ENCODE peak calls at places on chromosomes 5 and 9, in eight cellular contexts. One of them, this sample, is unnamed.

GRCh38 chr5:158878227-158878626 is 221.5 kb downstream of the EBF1 start:
- DNase-seq in neural progenitor cell: no peak
- DNase-seq in HFF-Myc: no peak
- DNase-seq in BE2C: no peak
- DNase-seq in fibroblast of mammary gland: no peak
- DNase-seq in adrenal gland: no peak
- DNase-seq in mucosa of descending colon: no peak
- DNase-seq in body of pancreas: no peak
- DNase-seq in this sample: no peak

GRCh38 chr9:88950341-88951141 is 40.7 kb upstream of the S1PR3 start:
- DNase-seq in body of pancreas: no peak
- DNase-seq in HFF-Myc: peak; percentile 61
- DNase-seq in BE2C: no peak
- DNase-seq in mucosa of descending colon: no peak
- DNase-seq in adrenal gland: no peak
- DNase-seq in fibroblast of mammary gland: peak; percentile 91
- DNase-seq in neural progenitor cell: peak; percentile 22
- DNase-seq in this sample: no peak

GRCh38 chr5:122093861-122094650 is 16.0 kb upstream of the LOX start:
- DNase-seq in adrenal gland: no peak
- DNase-seq in BE2C: no peak
- DNase-seq in fibroblast of mammary gland: peak; percentile 51
- DNase-seq in body of pancreas: no peak
- DNase-seq in neural progenitor cell: no peak
- DNase-seq in mucosa of descending colon: no peak
- DNase-seq in HFF-Myc: no peak
- DNase-seq in this sample: no peak

GRCh38 chr5:113311301-113311700 is 123.5 kb downstream of the TSSK1B start:
- DNase-seq in mucosa of descending colon: no peak
- DNase-seq in neural progenitor cell: no peak
- DNase-seq in HFF-Myc: no peak
- DNase-seq in fibroblast of mammary gland: peak; percentile 8
- DNase-seq in BE2C: peak; percentile 31
- DNase-seq in adrenal gland: no peak
- DNase-seq in body of pancreas: no peak
- DNase-seq in this sample: no peak

GRCh38 chr9:110426052-110426709 is 88.5 kb upstream of the TXNDC8 start:
- DNase-seq in fibroblast of mammary gland: peak; percentile 48
- DNase-seq in BE2C: no peak
- DNase-seq in neural progenitor cell: no peak
- DNase-seq in body of pancreas: no peak
- DNase-seq in HFF-Myc: no peak
- DNase-seq in mucosa of descending colon: no peak
- DNase-seq in adrenal gland: no peak
- DNase-seq in this sample: no peak

GRCh38 chr5:145586664-145587307 is 248.4 kb downstream of the PRELID2 start:
- DNase-seq in mucosa of descending colon: no peak
- DNase-seq in BE2C: no peak
- DNase-seq in adrenal gland: no peak
- DNase-seq in HFF-Myc: no peak
- DNase-seq in body of pancreas: no peak
- DNase-seq in neural progenitor cell: no peak
- DNase-seq in fibroblast of mammary gland: no peak
- DNase-seq in this sample: no peak

GRCh38 chr9:19988281-19988680 is 199.4 kb upstream of the SLC24A2 start:
- DNase-seq in body of pancreas: no peak
- DNase-seq in mucosa of descending colon: no peak
- DNase-seq in neural progenitor cell: peak; percentile 81
- DNase-seq in HFF-Myc: no peak
- DNase-seq in BE2C: no peak
- DNase-seq in adrenal gland: no peak
- DNase-seq in fibroblast of mammary gland: no peak
- DNase-seq in this sample: no peak

GRCh38 chr9:98288876-98289275 is 33.4 kb upstream of the TBC1D2 start:
- DNase-seq in neural progenitor cell: no peak
- DNase-seq in adrenal gland: no peak
- DNase-seq in BE2C: no peak
- DNase-seq in HFF-Myc: no peak
- DNase-seq in body of pancreas: no peak
- DNase-seq in fibroblast of mammary gland: no peak
- DNase-seq in mucosa of descending colon: peak; percentile 61
- DNase-seq in this sample: no peak

GRCh38 chr5:151093476-151093889 is 12.6 kb upstream of the TNIP1 start:
- DNase-seq in neural progenitor cell: no peak
- DNase-seq in mucosa of descending colon: no peak
- DNase-seq in adrenal gland: no peak
- DNase-seq in HFF-Myc: no peak
- DNase-seq in body of pancreas: peak; percentile 63
- DNase-seq in fibroblast of mammary gland: peak; percentile 97
- DNase-seq in BE2C: no peak
- DNase-seq in this sample: no peak

GRCh38 chr5:18761801-18762200 is 1127.5 kb downstream of the TAF11L14 start:
- DNase-seq in HFF-Myc: no peak
- DNase-seq in mucosa of descending colon: no peak
- DNase-seq in body of pancreas: no peak
- DNase-seq in fibroblast of mammary gland: no peak
- DNase-seq in adrenal gland: no peak
- DNase-seq in neural progenitor cell: no peak
- DNase-seq in BE2C: no peak
- DNase-seq in this sample: no peak

GRCh38 chr9:109574061-109574882 is 76.2 kb upstream of the PTPN3 start:
- DNase-seq in neural progenitor cell: peak; percentile 78
- DNase-seq in BE2C: peak; percentile 39
- DNase-seq in body of pancreas: peak; percentile 42
- DNase-seq in fibroblast of mammary gland: peak; percentile 70
- DNase-seq in mucosa of descending colon: peak; percentile 70
- DNase-seq in adrenal gland: peak; percentile 19
- DNase-seq in HFF-Myc: peak; percentile 32
- DNase-seq in this sample: no peak

GRCh38 chr5:179749857-179750508 is 17.4 kb downstream of the MAML1 start:
- DNase-seq in HFF-Myc: no peak
- DNase-seq in adrenal gland: no peak
- DNase-seq in body of pancreas: no peak
- DNase-seq in mucosa of descending colon: no peak
- DNase-seq in fibroblast of mammary gland: no peak
- DNase-seq in BE2C: no peak
- DNase-seq in neural progenitor cell: no peak
- DNase-seq in this sample: no peak

GRCh38 chr9:15211994-15212501 is 95.0 kb downstream of the TTC39B start:
- DNase-seq in mucosa of descending colon: no peak
- DNase-seq in HFF-Myc: no peak
- DNase-seq in neural progenitor cell: no peak
- DNase-seq in body of pancreas: no peak
- DNase-seq in BE2C: no peak
- DNase-seq in fibroblast of mammary gland: peak; percentile 38
- DNase-seq in adrenal gland: no peak
- DNase-seq in this sample: no peak

GRCh38 chr9:15206949-15207696 is 99.9 kb downstream of the TTC39B start:
- DNase-seq in fibroblast of mammary gland: no peak
- DNase-seq in body of pancreas: no peak
- DNase-seq in HFF-Myc: no peak
- DNase-seq in BE2C: no peak
- DNase-seq in adrenal gland: no peak
- DNase-seq in neural progenitor cell: no peak
- DNase-seq in mucosa of descending colon: no peak
- DNase-seq in this sample: no peak

GRCh38 chr9:15213249-15213648 is 93.8 kb downstream of the TTC39B start:
- DNase-seq in neural progenitor cell: no peak
- DNase-seq in BE2C: no peak
- DNase-seq in mucosa of descending colon: no peak
- DNase-seq in body of pancreas: no peak
- DNase-seq in adrenal gland: no peak
- DNase-seq in HFF-Myc: no peak
- DNase-seq in fibroblast of mammary gland: no peak
- DNase-seq in this sample: no peak

GRCh38 chr9:15205632-15206243 is 101.3 kb downstream of the TTC39B start:
- DNase-seq in fibroblast of mammary gland: peak; percentile 17
- DNase-seq in neural progenitor cell: no peak
- DNase-seq in adrenal gland: peak; percentile 27
- DNase-seq in body of pancreas: no peak
- DNase-seq in BE2C: no peak
- DNase-seq in HFF-Myc: no peak
- DNase-seq in mucosa of descending colon: no peak
- DNase-seq in this sample: no peak

GRCh38 chr9:15211160-15211993 is 95.6 kb downstream of the TTC39B start:
- DNase-seq in mucosa of descending colon: peak; percentile 90
- DNase-seq in fibroblast of mammary gland: peak; percentile 83
- DNase-seq in HFF-Myc: peak; percentile 49
- DNase-seq in BE2C: peak; percentile 63
- DNase-seq in neural progenitor cell: peak; percentile 79
- DNase-seq in adrenal gland: peak; percentile 52
- DNase-seq in body of pancreas: peak; percentile 79
- DNase-seq in this sample: peak; percentile 37
- H3K4me3 ChIP-seq in mucosa of descending colon: no peak overlapping the region
- H3K4me3 ChIP-seq in fibroblast of mammary gland: no peak overlapping the region
- H3K4me3 ChIP-seq in HFF-Myc: no peak overlapping the region
- H3K4me3 ChIP-seq in BE2C: no peak overlapping the region
- H3K4me3 ChIP-seq in neural progenitor cell: no peak overlapping the region
- H3K4me3 ChIP-seq in adrenal gland: no peak overlapping the region
- H3K4me3 ChIP-seq in body of pancreas: no peak overlapping the region
- H3K4me3 ChIP-seq in this sample: no peak overlapping the region

DNA sequence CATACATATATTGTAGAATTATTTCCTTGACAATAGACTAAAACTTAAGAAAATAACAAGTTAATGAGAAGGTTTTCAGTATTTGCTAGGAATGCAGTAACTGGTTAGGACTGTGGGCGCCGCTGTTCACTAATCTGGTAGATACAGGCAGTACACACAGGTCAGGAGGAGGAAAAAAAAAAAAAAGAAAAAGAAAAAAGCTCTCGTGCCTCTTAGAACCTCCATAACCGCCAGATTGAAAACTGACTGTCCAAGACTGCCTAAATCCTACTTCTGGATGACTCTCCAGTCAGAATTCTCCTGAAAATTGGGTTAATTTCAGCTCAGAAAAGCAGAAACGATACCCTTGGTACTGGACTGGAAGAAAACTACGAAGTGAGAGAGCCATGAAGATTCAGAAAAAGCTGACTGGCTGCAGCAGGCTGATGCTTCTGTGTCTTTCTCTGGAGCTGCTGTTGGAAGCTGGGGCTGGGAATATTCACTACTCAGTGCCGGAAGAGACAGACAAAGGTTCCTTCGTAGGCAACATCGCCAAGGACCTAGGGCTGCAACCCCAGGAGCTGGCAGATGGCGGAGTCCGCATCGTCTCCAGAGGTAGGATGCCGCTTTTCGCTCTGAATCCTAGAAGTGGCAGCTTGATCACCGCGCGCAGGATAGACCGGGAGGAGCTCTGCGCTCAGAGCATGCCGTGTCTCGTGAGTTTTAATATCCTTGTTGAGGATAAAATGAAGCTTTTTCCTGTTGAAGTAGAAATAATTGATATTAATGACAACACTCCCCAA is at the start of gene PCDHGA1:
- DNase-seq in body of pancreas: peak; percentile 31
- DNase-seq in BE2C: peak; percentile 78
- DNase-seq in fibroblast of mammary gland: peak; percentile 64
- DNase-seq in adrenal gland: peak; percentile 27
- DNase-seq in neural progenitor cell: peak; percentile 13
- DNase-seq in mucosa of descending colon: peak; percentile 35
- DNase-seq in HFF-Myc: no peak
- DNase-seq in this sample: no peak
- TF ChIP-seq CTCF in body of pancreas: no peak
- TF ChIP-seq CTCF in BE2C: peak; percentile 80
- TF ChIP-seq CTCF in fibroblast of mammary gland: peak; percentile 57
- TF ChIP-seq CTCF in adrenal gland: no peak
- TF ChIP-seq CTCF in neural progenitor cell: peak; percentile 33
- TF ChIP-seq CTCF in mucosa of descending colon: no peak
- TF ChIP-seq CTCF in HFF-Myc: peak; percentile 48
- TF ChIP-seq CTCF in this sample: peak; percentile 35

GRCh38 chr9:21965401-21965951 is 28.7 kb downstream of the CDKN2A start:
- DNase-seq in mucosa of descending colon: peak; percentile 76
- DNase-seq in body of pancreas: peak; percentile 61
- DNase-seq in BE2C: peak; percentile 69
- DNase-seq in adrenal gland: peak; percentile 61
- DNase-seq in HFF-Myc: no peak
- DNase-seq in neural progenitor cell: peak; percentile 89
- DNase-seq in fibroblast of mammary gland: peak; percentile 77
- DNase-seq in this sample: no peak

GRCh38 chr9:21968331-21969010 is 25.7 kb downstream of the CDKN2A start:
- DNase-seq in body of pancreas: no peak
- DNase-seq in HFF-Myc: no peak
- DNase-seq in mucosa of descending colon: no peak
- DNase-seq in adrenal gland: no peak
- DNase-seq in neural progenitor cell: peak; percentile 73
- DNase-seq in BE2C: no peak
- DNase-seq in fibroblast of mammary gland: no peak
- DNase-seq in this sample: no peak

GRCh38 chr9:21966140-21966851 is 27.9 kb downstream of the CDKN2A start:
- DNase-seq in HFF-Myc: no peak
- DNase-seq in fibroblast of mammary gland: no peak
- DNase-seq in neural progenitor cell: peak; percentile 14
- DNase-seq in body of pancreas: no peak
- DNase-seq in BE2C: no peak
- DNase-seq in adrenal gland: no peak
- DNase-seq in mucosa of descending colon: no peak
- DNase-seq in this sample: no peak

GRCh38 chr9:21967707-21968106 is 26.5 kb downstream of the CDKN2A start:
- DNase-seq in BE2C: no peak
- DNase-seq in mucosa of descending colon: no peak
- DNase-seq in body of pancreas: no peak
- DNase-seq in neural progenitor cell: peak; percentile 18
- DNase-seq in HFF-Myc: no peak
- DNase-seq in fibroblast of mammary gland: no peak
- DNase-seq in adrenal gland: no peak
- DNase-seq in this sample: no peak

DNA sequence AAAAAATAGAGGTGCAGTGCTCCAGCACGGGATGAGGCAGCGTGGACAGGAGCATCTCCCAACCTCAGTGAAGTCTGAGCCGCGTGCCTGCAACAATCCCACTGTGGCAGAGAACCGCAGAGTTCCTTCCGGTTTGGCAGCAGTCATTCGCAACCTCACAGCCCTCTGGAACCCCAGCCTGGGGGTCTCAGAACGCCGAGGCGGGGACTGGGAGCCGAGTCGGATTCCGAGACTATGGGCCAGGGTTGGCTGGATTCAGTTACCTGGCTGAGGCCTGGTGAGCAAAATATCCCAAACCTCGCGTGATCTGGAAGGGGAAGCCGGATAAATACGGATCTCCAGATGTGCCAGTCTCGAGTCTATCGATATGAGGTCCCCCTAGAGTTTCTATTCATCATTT is 27.0 kb downstream of the CDKN2A start:
- DNase-seq in neural progenitor cell: peak; percentile 37
- DNase-seq in fibroblast of mammary gland: no peak
- DNase-seq in BE2C: no peak
- DNase-seq in adrenal gland: no peak
- DNase-seq in mucosa of descending colon: no peak
- DNase-seq in body of pancreas: no peak
- DNase-seq in HFF-Myc: no peak
- DNase-seq in this sample: no peak
- H3K4me3 ChIP-seq in neural progenitor cell: no peak overlapping the region
- H3K4me3 ChIP-seq in fibroblast of mammary gland: no peak overlapping the region
- H3K4me3 ChIP-seq in BE2C: no peak overlapping the region
- H3K4me3 ChIP-seq in adrenal gland: no peak overlapping the region
- H3K4me3 ChIP-seq in mucosa of descending colon: no peak overlapping the region
- H3K4me3 ChIP-seq in body of pancreas: no peak overlapping the region
- H3K4me3 ChIP-seq in HFF-Myc: no peak overlapping the region
- H3K4me3 ChIP-seq in this sample: no peak overlapping the region

DNA sequence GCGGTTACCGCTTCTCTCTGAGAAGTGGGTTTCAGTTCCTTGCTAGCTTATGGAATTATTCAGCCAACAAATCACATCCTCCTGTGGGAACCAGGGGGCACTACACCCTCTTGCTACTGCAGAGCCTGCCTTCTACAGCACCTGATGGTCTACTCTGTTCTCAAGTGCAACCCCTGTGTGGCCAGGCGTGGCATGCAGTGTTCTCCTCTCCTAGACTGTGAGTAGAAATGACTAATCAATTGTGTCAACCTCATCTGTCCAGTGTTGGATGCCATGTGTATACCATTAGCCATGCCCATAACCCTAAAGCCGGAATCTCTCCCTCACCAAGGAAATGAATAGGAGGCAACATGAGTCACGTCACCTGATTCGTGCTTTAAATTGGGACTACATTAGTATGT is 117.2 kb upstream of the LIFR start:
- DNase-seq in adrenal gland: no peak
- DNase-seq in neural progenitor cell: peak; percentile 9
- DNase-seq in fibroblast of mammary gland: peak; percentile 48
- DNase-seq in body of pancreas: no peak
- DNase-seq in BE2C: no peak
- DNase-seq in HFF-Myc: peak; percentile 20
- DNase-seq in mucosa of descending colon: no peak
- DNase-seq in this sample: no peak
- TF ChIP-seq CTCF in adrenal gland: no peak
- TF ChIP-seq CTCF in neural progenitor cell: peak; percentile 31
- TF ChIP-seq CTCF in fibroblast of mammary gland: peak; percentile 27
- TF ChIP-seq CTCF in body of pancreas: no peak
- TF ChIP-seq CTCF in BE2C: peak; percentile 44
- TF ChIP-seq CTCF in HFF-Myc: peak; percentile 7
- TF ChIP-seq CTCF in mucosa of descending colon: no peak
- TF ChIP-seq CTCF in this sample: no peak